ENCODE peak calls at places on chromosomes 16 and 17, in seven cellular contexts. One of them, this sample, is unnamed.

GRCh38 chr17:8117980-8118768 is at the start of gene ALOXE3:
- DNase-seq in SK-N-SH: peak
- DNase-seq in K562: peak
- DNase-seq in GM12878: no peak
- DNase-seq in HCT116: peak
- DNase-seq in H1: no peak
- DNase-seq in HepG2: peak
- DNase-seq in this sample: peak

GRCh38 chr16:87970206-87970605 is 19.0 kb downstream of the BANP start:
- DNase-seq in SK-N-SH: no peak
- DNase-seq in K562: no peak
- DNase-seq in GM12878: no peak
- DNase-seq in HCT116: no peak
- DNase-seq in H1: no peak
- DNase-seq in HepG2: no peak
- DNase-seq in this sample: no peak

GRCh38 chr17:81924557-81925532 is 2.7 kb downstream of the MAFG start:
- DNase-seq in SK-N-SH: no peak
- DNase-seq in K562: no peak
- DNase-seq in GM12878: no peak
- DNase-seq in HCT116: no peak
- DNase-seq in H1: no peak
- DNase-seq in HepG2: peak
- DNase-seq in this sample: no peak

GRCh38 chr16:12498077-12498476 is 305.6 kb downstream of the CPPED1 start:
- DNase-seq in SK-N-SH: no peak
- DNase-seq in K562: no peak
- DNase-seq in GM12878: no peak
- DNase-seq in HCT116: no peak
- DNase-seq in H1: no peak
- DNase-seq in HepG2: no peak
- DNase-seq in this sample: no peak

GRCh38 chr16:85592700-85593502 is 20.2 kb upstream of the GSE1 start:
- DNase-seq in SK-N-SH: no peak
- DNase-seq in K562: peak
- DNase-seq in GM12878: no peak
- DNase-seq in HCT116: no peak
- DNase-seq in H1: no peak
- DNase-seq in HepG2: no peak
- DNase-seq in this sample: no peak

GRCh38 chr17:75574404-75575093 is 13.1 kb upstream of the MYO15B start:
- DNase-seq in SK-N-SH: no peak
- DNase-seq in K562: no peak
- DNase-seq in GM12878: no peak
- DNase-seq in HCT116: no peak
- DNase-seq in H1: no peak
- DNase-seq in HepG2: no peak
- DNase-seq in this sample: no peak

GRCh38 chr16:84774810-84775209 is 45.0 kb upstream of the CRISPLD2 start:
- DNase-seq in SK-N-SH: no peak
- DNase-seq in K562: no peak
- DNase-seq in GM12878: no peak
- DNase-seq in HCT116: no peak
- DNase-seq in H1: no peak
- DNase-seq in HepG2: no peak
- DNase-seq in this sample: no peak

GRCh38 chr16:53766304-53767016 is 62.5 kb downstream of the FTO start:
- DNase-seq in SK-N-SH: no peak
- DNase-seq in K562: no peak
- DNase-seq in GM12878: no peak
- DNase-seq in HCT116: no peak
- DNase-seq in H1: no peak
- DNase-seq in HepG2: peak
- DNase-seq in this sample: no peak

GRCh38 chr17:19304209-19304608 is 58.3 kb downstream of the B9D1 start:
- DNase-seq in SK-N-SH: no peak
- DNase-seq in K562: peak
- DNase-seq in GM12878: no peak
- DNase-seq in HCT116: no peak
- DNase-seq in H1: no peak
- DNase-seq in HepG2: peak
- DNase-seq in this sample: no peak

GRCh38 chr16:24580665-24581064 is 41.3 kb downstream of the RBBP6 start:
- DNase-seq in SK-N-SH: peak
- DNase-seq in K562: no peak
- DNase-seq in GM12878: no peak
- DNase-seq in HCT116: no peak
- DNase-seq in H1: no peak
- DNase-seq in HepG2: no peak
- DNase-seq in this sample: peak

GRCh38 chr16:31869511-31870201 is 4.0 kb upstream of the ZNF267 start:
- DNase-seq in SK-N-SH: no peak
- DNase-seq in K562: no peak
- DNase-seq in GM12878: peak
- DNase-seq in HCT116: no peak
- DNase-seq in H1: no peak
- DNase-seq in HepG2: no peak
- DNase-seq in this sample: no peak

GRCh38 chr17:45241315-45242011 is 19.8 kb downstream of the FMNL1 start:
- DNase-seq in SK-N-SH: peak
- DNase-seq in K562: peak
- DNase-seq in GM12878: no peak
- DNase-seq in HCT116: no peak
- DNase-seq in H1: no peak
- DNase-seq in HepG2: no peak
- DNase-seq in this sample: no peak

GRCh38 chr16:81878529-81878928 is 99.4 kb downstream of the PLCG2 start:
- DNase-seq in SK-N-SH: no peak
- DNase-seq in K562: no peak
- DNase-seq in GM12878: no peak
- DNase-seq in HCT116: no peak
- DNase-seq in H1: no peak
- DNase-seq in HepG2: no peak
- DNase-seq in this sample: no peak

GRCh38 chr17:68600881-68601564 is at the start of gene FAM20A:
- DNase-seq in SK-N-SH: peak
- DNase-seq in K562: no peak
- DNase-seq in GM12878: no peak
- DNase-seq in HCT116: no peak
- DNase-seq in H1: no peak
- DNase-seq in HepG2: no peak
- DNase-seq in this sample: no peak

GRCh38 chr16:75333770-75334169 is 82.3 kb upstream of the BCAR1 start:
- DNase-seq in SK-N-SH: no peak
- DNase-seq in K562: no peak
- DNase-seq in GM12878: peak
- DNase-seq in HCT116: no peak
- DNase-seq in H1: no peak
- DNase-seq in HepG2: no peak
- DNase-seq in this sample: no peak

DNA sequence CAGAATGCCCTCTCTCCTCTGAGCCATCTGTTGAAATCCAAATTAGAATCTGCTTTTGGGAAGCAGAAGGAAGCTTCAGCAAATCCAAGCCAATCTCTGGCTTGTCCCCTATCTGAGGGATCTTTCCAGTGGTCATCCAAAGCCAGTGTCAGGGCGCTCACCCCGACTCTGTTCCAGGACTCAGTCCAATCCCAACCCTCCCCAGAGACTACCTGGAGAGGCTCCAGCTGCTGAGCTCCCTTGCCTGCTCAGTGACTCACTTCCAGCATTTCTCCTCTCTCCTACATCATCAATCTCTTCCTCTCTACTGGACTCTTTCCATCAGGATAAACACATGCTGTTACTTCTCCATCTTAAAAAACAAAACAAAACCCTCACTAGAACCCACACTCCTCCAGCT is 2.4 kb downstream of the MATCAP1 start:
- DNase-seq in SK-N-SH: no peak
- DNase-seq in K562: no peak
- DNase-seq in GM12878: no peak
- DNase-seq in HCT116: no peak
- DNase-seq in H1: no peak
- DNase-seq in HepG2: no peak
- DNase-seq in this sample: no peak
- TF ChIP-seq JUND in SK-N-SH: peak
- TF ChIP-seq JUND in K562: no peak
- TF ChIP-seq JUND in GM12878: no peak
- TF ChIP-seq JUND in HCT116: no peak
- TF ChIP-seq JUND in H1: no peak
- TF ChIP-seq JUND in HepG2: no peak
- TF ChIP-seq JUND in this sample: no peak

GRCh38 chr17:17433260-17433659 is 43.5 kb upstream of the MED9 start:
- DNase-seq in SK-N-SH: no peak
- DNase-seq in K562: no peak
- DNase-seq in GM12878: no peak
- DNase-seq in HCT116: no peak
- DNase-seq in H1: no peak
- DNase-seq in HepG2: peak
- DNase-seq in this sample: no peak
- TF ChIP-seq JUND in SK-N-SH: no peak
- TF ChIP-seq JUND in K562: no peak
- TF ChIP-seq JUND in GM12878: no peak
- TF ChIP-seq JUND in HCT116: no peak
- TF ChIP-seq JUND in H1: no peak
- TF ChIP-seq JUND in HepG2: no peak
- TF ChIP-seq JUND in this sample: no peak

DNA sequence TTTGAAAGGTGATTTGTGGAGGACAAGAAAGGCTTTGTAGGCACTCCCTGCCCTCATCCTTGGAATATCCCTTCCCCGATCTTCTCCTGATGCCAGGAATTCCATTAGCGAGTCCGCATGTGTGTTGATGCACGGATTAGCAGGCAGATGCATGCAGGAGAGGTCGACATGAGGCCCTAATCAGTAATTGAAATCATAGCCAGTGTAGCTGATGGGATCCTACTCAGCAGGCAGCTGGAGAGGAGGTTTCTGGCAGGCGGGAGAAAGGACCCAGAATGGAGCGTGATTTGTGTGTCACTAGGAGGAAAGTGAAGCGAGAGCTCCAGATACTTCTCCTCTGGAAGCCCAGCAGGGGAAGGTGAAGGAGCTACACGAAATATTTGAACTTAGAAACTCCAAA is 196.3 kb upstream of the CDH11 start:
- DNase-seq in SK-N-SH: peak
- DNase-seq in K562: no peak
- DNase-seq in GM12878: no peak
- DNase-seq in HCT116: no peak
- DNase-seq in H1: no peak
- DNase-seq in HepG2: no peak
- DNase-seq in this sample: no peak
- TF ChIP-seq JUND in SK-N-SH: peak
- TF ChIP-seq JUND in K562: no peak
- TF ChIP-seq JUND in GM12878: no peak
- TF ChIP-seq JUND in HCT116: no peak
- TF ChIP-seq JUND in H1: no peak
- TF ChIP-seq JUND in HepG2: no peak
- TF ChIP-seq JUND in this sample: no peak

GRCh38 chr16:2428051-2428786 is 1.0 kb upstream of the CCNF start:
- DNase-seq in SK-N-SH: peak
- DNase-seq in K562: peak
- DNase-seq in GM12878: no peak
- DNase-seq in HCT116: no peak
- DNase-seq in H1: no peak
- DNase-seq in HepG2: no peak
- DNase-seq in this sample: no peak
- TF ChIP-seq JUND in SK-N-SH: no peak
- TF ChIP-seq JUND in K562: peak
- TF ChIP-seq JUND in GM12878: no peak
- TF ChIP-seq JUND in HCT116: no peak
- TF ChIP-seq JUND in H1: no peak
- TF ChIP-seq JUND in HepG2: no peak
- TF ChIP-seq JUND in this sample: no peak

GRCh38 chr16:20801278-20801677 is 5.0 kb downstream of the ERI2 start:
- DNase-seq in SK-N-SH: no peak
- DNase-seq in K562: no peak
- DNase-seq in GM12878: no peak
- DNase-seq in HCT116: no peak
- DNase-seq in H1: no peak
- DNase-seq in HepG2: no peak
- DNase-seq in this sample: no peak

GRCh38 chr16:20798364-20798763 is 7.9 kb downstream of the ERI2 start:
- DNase-seq in SK-N-SH: no peak
- DNase-seq in K562: no peak
- DNase-seq in GM12878: no peak
- DNase-seq in HCT116: no peak
- DNase-seq in H1: no peak
- DNase-seq in HepG2: no peak
- DNase-seq in this sample: no peak

GRCh38 chr16:20803561-20804214 is 2.6 kb downstream of the ERI2 start:
- DNase-seq in SK-N-SH: no peak
- DNase-seq in K562: no peak
- DNase-seq in GM12878: no peak
- DNase-seq in HCT116: no peak
- DNase-seq in H1: no peak
- DNase-seq in HepG2: peak
- DNase-seq in this sample: no peak

GRCh38 chr16:20803192-20803560 is 3.1 kb downstream of the ERI2 start:
- DNase-seq in SK-N-SH: no peak
- DNase-seq in K562: no peak
- DNase-seq in GM12878: no peak
- DNase-seq in HCT116: no peak
- DNase-seq in H1: no peak
- DNase-seq in HepG2: no peak
- DNase-seq in this sample: no peak

GRCh38 chr16:20799599-20799998 is 6.7 kb downstream of the ERI2 start:
- DNase-seq in SK-N-SH: no peak
- DNase-seq in K562: no peak
- DNase-seq in GM12878: no peak
- DNase-seq in HCT116: peak
- DNase-seq in H1: no peak
- DNase-seq in HepG2: peak
- DNase-seq in this sample: no peak
- TF ChIP-seq JUND in SK-N-SH: no peak
- TF ChIP-seq JUND in K562: no peak
- TF ChIP-seq JUND in GM12878: no peak
- TF ChIP-seq JUND in HCT116: no peak
- TF ChIP-seq JUND in H1: no peak
- TF ChIP-seq JUND in HepG2: no peak
- TF ChIP-seq JUND in this sample: no peak

DNA sequence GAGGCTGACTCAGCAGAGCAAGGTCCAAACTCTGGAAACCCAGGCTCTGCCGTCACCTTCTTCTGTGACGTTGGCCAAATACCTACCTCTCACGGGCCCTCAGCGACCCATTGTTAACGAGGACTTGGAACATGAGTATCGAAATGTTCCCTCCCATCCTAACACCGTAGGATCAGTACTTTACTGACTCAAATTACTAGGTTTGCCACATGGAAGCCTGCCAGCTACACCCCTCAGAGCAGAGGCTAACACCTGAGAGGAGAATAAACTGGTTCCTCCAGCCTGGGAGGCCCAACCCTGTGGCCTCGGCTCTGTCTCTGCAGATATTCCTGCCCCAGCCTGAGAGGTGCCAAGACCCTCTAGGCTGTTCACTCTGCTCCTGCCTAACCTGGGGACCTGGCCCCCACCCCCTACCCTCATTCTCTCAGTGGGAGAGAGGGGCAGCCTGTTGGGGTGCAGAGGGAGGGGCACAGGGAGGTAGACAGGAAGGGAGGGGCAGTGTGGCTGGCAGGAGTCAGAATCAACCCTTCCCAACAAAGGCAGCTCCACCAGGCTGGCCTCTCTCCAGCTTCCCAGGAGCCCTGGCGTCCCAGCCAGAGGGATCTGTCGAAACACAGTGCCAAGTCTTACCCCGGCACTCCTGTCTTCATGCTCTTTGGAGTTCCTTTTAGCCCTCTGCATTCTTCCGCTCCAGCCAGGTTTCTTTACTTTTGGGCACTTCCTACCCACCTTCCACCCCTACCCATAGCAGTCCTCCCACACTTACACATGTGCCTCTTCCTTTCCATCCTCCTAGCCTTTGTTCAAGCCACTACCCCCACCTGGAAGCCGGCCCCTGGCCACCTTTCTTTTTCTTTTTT is 4.2 kb downstream of the PITPNM3 start:
- DNase-seq in SK-N-SH: no peak
- DNase-seq in K562: no peak
- DNase-seq in GM12878: no peak
- DNase-seq in HCT116: no peak
- DNase-seq in H1: no peak
- DNase-seq in HepG2: no peak
- DNase-seq in this sample: no peak
- TF ChIP-seq JUND in SK-N-SH: no peak
- TF ChIP-seq JUND in K562: no peak
- TF ChIP-seq JUND in GM12878: no peak
- TF ChIP-seq JUND in HCT116: no peak
- TF ChIP-seq JUND in H1: no peak
- TF ChIP-seq JUND in HepG2: no peak
- TF ChIP-seq JUND in this sample: no peak